ENCODE peak calls at places on chromosomes 3 and 15, in four cellular contexts. X is activated T-cell treated with anti-CD3 and anti-CD28 coated beads for 48 hours, M is lower lobe of right lung, H is T-helper 17 cell. E is an unnamed sample.

GRCh38 chr3:11434017-11434526 is 161.9 kb downstream of the ATG7 start:
- DNase-seq in X (no peak), M (no peak), H (no peak), E (no peak)

GRCh38 chr15:93865610-93866009 is 365.8 kb upstream of the MCTP2 start:
- DNase-seq in X (no peak), M (no peak), H (no peak), E (no peak)

GRCh38 chr15:67100808-67101581 is 35.6 kb downstream of the SMAD3 start:
- DNase-seq in X (peak), M (no peak), H (no peak), E (no peak)

GRCh38 chr3:169564883-169565282 is 98.6 kb downstream of the MECOM start:
- DNase-seq in X (no peak), M (no peak), H (no peak), E (no peak)

GRCh38 chr15:58438956-58439355 is 7.2 kb downstream of the LIPC start:
- DNase-seq in X (no peak), M (no peak), H (no peak), E (peak)

GRCh38 chr3:146256851-146257486 is 6.1 kb upstream of the PLSCR4 start:
- DNase-seq in X (no peak), M (no peak), H (no peak), E (peak)

GRCh38 chr15:65416845-65417416 is 5.8 kb downstream of the IGDCC4 start:
- DNase-seq in X (no peak), M (no peak), H (no peak), E (peak)

GRCh38 chr3:30544811-30545210 is 61.6 kb upstream of the TGFBR2 start:
- DNase-seq in X (no peak), M (no peak), H (no peak), E (no peak)

GRCh38 chr3:125958511-125959316 is 10.3 kb upstream of the ROPN1B start:
- DNase-seq in X (no peak), M (peak), H (no peak), E (peak)

GRCh38 chr3:10370429-10370828 is 49.5 kb upstream of the SEC13 start:
- DNase-seq in X (no peak), M (no peak), H (no peak), E (no peak)

GRCh38 chr15:77160562-77161481 is 89.9 kb upstream of the TSPAN3 start:
- DNase-seq in X (no peak), M (no peak), H (no peak), E (no peak)

GRCh38 chr15:98666441-98666840 is 18.1 kb downstream of the IGF1R start:
- DNase-seq in X (no peak), M (no peak), H (no peak), E (peak)

GRCh38 chr3:12490547-12490946 is 6.3 kb downstream of the TSEN2 start:
- DNase-seq in X (no peak), M (no peak), H (no peak), E (no peak)

GRCh38 chr15:68852466-68852865 is 31.8 kb upstream of the ANP32A start:
- DNase-seq in X (no peak), M (no peak), H (no peak), E (no peak)

GRCh38 chr3:45110185-45110833 is 35.9 kb downstream of the CDCP1 start:
- DNase-seq in X (no peak), M (no peak), H (no peak), E (no peak)

GRCh38 chr3:71710906-71711494 is 14.2 kb downstream of the EIF4E3 start:
- DNase-seq in X (no peak), M (no peak), H (no peak), E (no peak)

GRCh38 chr3:49602877-49603411 is 48.7 kb downstream of the BSN start:
- DNase-seq in X (peak), M (no peak), H (peak), E (no peak)

GRCh38 chr3:189652042-189652441 is 20.9 kb downstream of the TP63 start:
- DNase-seq in X (no peak), M (no peak), H (no peak), E (peak)

GRCh38 chr3:113214227-113214626 is 2.9 kb downstream of the BOC start:
- DNase-seq in X (no peak), M (no peak), H (no peak), E (no peak)

GRCh38 chr3:100463002-100463401 is 29.4 kb upstream of the TMEM45A start:
- DNase-seq in X (no peak), M (no peak), H (no peak), E (peak)

GRCh38 chr3:125340121-125340520 is 35.0 kb downstream of the ZNF148 start:
- DNase-seq in X (no peak), M (no peak), H (no peak), E (no peak)

GRCh38 chr15:27679621-27680521 is 419.2 kb downstream of the OCA2 start:
- DNase-seq in X (no peak), M (no peak), H (no peak), E (peak)

GRCh38 chr3:58054652-58055051 is 46.4 kb downstream of the FLNB start:
- DNase-seq in X (no peak), M (no peak), H (no peak), E (no peak)

GRCh38 chr3:137946341-137946973 is 63.5 kb upstream of the CLDN18 start:
- DNase-seq in X (peak), M (peak), H (peak), E (peak)

GRCh38 chr3:123110953-123111615 is 44.3 kb downstream of the PDIA5 start:
- DNase-seq in X (no peak), M (no peak), H (no peak), E (no peak)

GRCh38 chr3:111311709-111312235 is 230.2 kb upstream of the CD96 start:
- DNase-seq in X (no peak), M (no peak), H (no peak), E (no peak)

GRCh38 chr3:8773941-8774542 is 4.6 kb upstream of the OXTR start:
- DNase-seq in X (no peak), M (no peak), H (no peak), E (peak)

GRCh38 chr3:127099982-127100381 is 92.9 kb upstream of the PRR23E start:
- DNase-seq in X (no peak), M (no peak), H (no peak), E (no peak)

GRCh38 chr3:43759297-43759782 is 68.6 kb downstream of the ABHD5 start:
- DNase-seq in X (no peak), M (no peak), H (no peak), E (peak)

GRCh38 chr15:74782596-74783071 is 754 bp downstream of the CSK start:
- DNase-seq in X (no peak), M (no peak), H (no peak), E (peak)

GRCh38 chr3:187066228-187066995 is 72.9 kb downstream of the RPL39L start:
- DNase-seq in X (peak), M (no peak), H (peak), E (peak)

E was measured in endodermal cell.